ENCODE peak calls at places on chromosomes 3 and 15, in ten cellular contexts. One of them, this sample, is unnamed.

GRCh38 chr3:178320481-178321352 is 215.5 kb upstream of the KCNMB2 start:
- DNase-seq in astrocyte: peak
- DNase-seq in upper lobe of right lung: no peak
- DNase-seq in HFF-Myc: no peak
- DNase-seq in AG04450: peak
- DNase-seq in heart left ventricle: peak
- DNase-seq in fibroblast of mammary gland: peak
- DNase-seq in mammary epithelial cell: peak
- DNase-seq in GM23338: no peak
- DNase-seq in fibroblast of lung: peak
- DNase-seq in this sample: no peak

GRCh38 chr15:92817339-92817886 is 82.7 kb upstream of the CHD2 start:
- DNase-seq in astrocyte: no peak
- DNase-seq in upper lobe of right lung: no peak
- DNase-seq in HFF-Myc: no peak
- DNase-seq in AG04450: no peak
- DNase-seq in heart left ventricle: no peak
- DNase-seq in fibroblast of mammary gland: no peak
- DNase-seq in mammary epithelial cell: no peak
- DNase-seq in GM23338: no peak
- DNase-seq in fibroblast of lung: peak
- DNase-seq in this sample: peak

GRCh38 chr3:67906256-67906655 is 251.8 kb upstream of the SUCLG2 start:
- DNase-seq in astrocyte: no peak
- DNase-seq in upper lobe of right lung: no peak
- DNase-seq in HFF-Myc: no peak
- DNase-seq in AG04450: no peak
- DNase-seq in heart left ventricle: no peak
- DNase-seq in fibroblast of mammary gland: no peak
- DNase-seq in mammary epithelial cell: no peak
- DNase-seq in GM23338: no peak
- DNase-seq in fibroblast of lung: no peak
- DNase-seq in this sample: no peak

GRCh38 chr3:81837071-81837593 is 75.7 kb upstream of the GBE1 start:
- DNase-seq in astrocyte: no peak
- DNase-seq in upper lobe of right lung: no peak
- DNase-seq in HFF-Myc: no peak
- DNase-seq in AG04450: no peak
- DNase-seq in heart left ventricle: no peak
- DNase-seq in fibroblast of mammary gland: no peak
- DNase-seq in mammary epithelial cell: no peak
- DNase-seq in GM23338: no peak
- DNase-seq in fibroblast of lung: no peak
- DNase-seq in this sample: no peak

GRCh38 chr3:155995525-155996370 is 124.6 kb upstream of the KCNAB1 start:
- DNase-seq in astrocyte: peak
- DNase-seq in upper lobe of right lung: no peak
- DNase-seq in HFF-Myc: peak
- DNase-seq in AG04450: peak
- DNase-seq in heart left ventricle: no peak
- DNase-seq in fibroblast of mammary gland: peak
- DNase-seq in mammary epithelial cell: peak
- DNase-seq in GM23338: peak
- DNase-seq in fibroblast of lung: peak
- DNase-seq in this sample: no peak

GRCh38 chr3:49803464-49804140 is 541 bp downstream of the INKA1 start:
- DNase-seq in astrocyte: peak
- DNase-seq in upper lobe of right lung: no peak
- DNase-seq in HFF-Myc: no peak
- DNase-seq in AG04450: no peak
- DNase-seq in heart left ventricle: peak
- DNase-seq in fibroblast of mammary gland: no peak
- DNase-seq in mammary epithelial cell: peak
- DNase-seq in GM23338: peak
- DNase-seq in fibroblast of lung: no peak
- DNase-seq in this sample: peak

GRCh38 chr15:73650387-73651126 is 17.4 kb upstream of the NPTN start:
- DNase-seq in astrocyte: no peak
- DNase-seq in upper lobe of right lung: no peak
- DNase-seq in HFF-Myc: no peak
- DNase-seq in AG04450: no peak
- DNase-seq in heart left ventricle: no peak
- DNase-seq in fibroblast of mammary gland: peak
- DNase-seq in mammary epithelial cell: peak
- DNase-seq in GM23338: no peak
- DNase-seq in fibroblast of lung: no peak
- DNase-seq in this sample: no peak

GRCh38 chr3:160796813-160797164 is 40.8 kb downstream of the PPM1L start:
- DNase-seq in astrocyte: no peak
- DNase-seq in upper lobe of right lung: no peak
- DNase-seq in HFF-Myc: no peak
- DNase-seq in AG04450: no peak
- DNase-seq in heart left ventricle: no peak
- DNase-seq in fibroblast of mammary gland: no peak
- DNase-seq in mammary epithelial cell: no peak
- DNase-seq in GM23338: no peak
- DNase-seq in fibroblast of lung: no peak
- DNase-seq in this sample: no peak

GRCh38 chr3:193897288-193897687 is 238.7 kb upstream of the HES1 start:
- DNase-seq in astrocyte: no peak
- DNase-seq in upper lobe of right lung: no peak
- DNase-seq in HFF-Myc: no peak
- DNase-seq in AG04450: no peak
- DNase-seq in heart left ventricle: peak
- DNase-seq in fibroblast of mammary gland: peak
- DNase-seq in mammary epithelial cell: no peak
- DNase-seq in GM23338: no peak
- DNase-seq in fibroblast of lung: no peak
- DNase-seq in this sample: no peak

GRCh38 chr3:106257172-106257571 is 388.4 kb upstream of the CBLB start:
- DNase-seq in astrocyte: no peak
- DNase-seq in upper lobe of right lung: no peak
- DNase-seq in HFF-Myc: no peak
- DNase-seq in AG04450: no peak
- DNase-seq in heart left ventricle: no peak
- DNase-seq in fibroblast of mammary gland: no peak
- DNase-seq in mammary epithelial cell: no peak
- DNase-seq in GM23338: no peak
- DNase-seq in fibroblast of lung: no peak
- DNase-seq in this sample: no peak

GRCh38 chr3:106261396-106261795 is 392.6 kb upstream of the CBLB start:
- DNase-seq in astrocyte: peak
- DNase-seq in upper lobe of right lung: no peak
- DNase-seq in HFF-Myc: no peak
- DNase-seq in AG04450: no peak
- DNase-seq in heart left ventricle: no peak
- DNase-seq in fibroblast of mammary gland: no peak
- DNase-seq in mammary epithelial cell: no peak
- DNase-seq in GM23338: no peak
- DNase-seq in fibroblast of lung: no peak
- DNase-seq in this sample: no peak

GRCh38 chr3:106256249-106256957 is 387.6 kb upstream of the CBLB start:
- DNase-seq in astrocyte: no peak
- DNase-seq in upper lobe of right lung: no peak
- DNase-seq in HFF-Myc: no peak
- DNase-seq in AG04450: no peak
- DNase-seq in heart left ventricle: no peak
- DNase-seq in fibroblast of mammary gland: no peak
- DNase-seq in mammary epithelial cell: no peak
- DNase-seq in GM23338: no peak
- DNase-seq in fibroblast of lung: no peak
- DNase-seq in this sample: no peak

GRCh38 chr3:106251160-106251892 is 382.5 kb upstream of the CBLB start:
- DNase-seq in astrocyte: no peak
- DNase-seq in upper lobe of right lung: no peak
- DNase-seq in HFF-Myc: no peak
- DNase-seq in AG04450: no peak
- DNase-seq in heart left ventricle: no peak
- DNase-seq in fibroblast of mammary gland: peak
- DNase-seq in mammary epithelial cell: peak
- DNase-seq in GM23338: no peak
- DNase-seq in fibroblast of lung: no peak
- DNase-seq in this sample: no peak

GRCh38 chr3:106255870-106256248 is 387.0 kb upstream of the CBLB start:
- DNase-seq in astrocyte: no peak
- DNase-seq in upper lobe of right lung: no peak
- DNase-seq in HFF-Myc: no peak
- DNase-seq in AG04450: no peak
- DNase-seq in heart left ventricle: no peak
- DNase-seq in fibroblast of mammary gland: no peak
- DNase-seq in mammary epithelial cell: no peak
- DNase-seq in GM23338: no peak
- DNase-seq in fibroblast of lung: no peak
- DNase-seq in this sample: no peak
- H3K4me3 ChIP-seq in astrocyte: no peak
- H3K4me3 ChIP-seq in upper lobe of right lung: no peak
- H3K4me3 ChIP-seq in HFF-Myc: no peak
- H3K4me3 ChIP-seq in AG04450: no peak
- H3K4me3 ChIP-seq in heart left ventricle: no peak
- H3K4me3 ChIP-seq in fibroblast of mammary gland: no peak
- H3K4me3 ChIP-seq in mammary epithelial cell: no peak
- H3K4me3 ChIP-seq in GM23338: no peak
- H3K4me3 ChIP-seq in fibroblast of lung: no peak
- H3K4me3 ChIP-seq in this sample: no peak

GRCh38 chr15:23860846-23861245 is 173.7 kb upstream of the NDN start:
- DNase-seq in astrocyte: no peak
- DNase-seq in upper lobe of right lung: no peak
- DNase-seq in HFF-Myc: no peak
- DNase-seq in AG04450: no peak
- DNase-seq in heart left ventricle: no peak
- DNase-seq in fibroblast of mammary gland: no peak
- DNase-seq in mammary epithelial cell: no peak
- DNase-seq in GM23338: no peak
- DNase-seq in fibroblast of lung: no peak
- DNase-seq in this sample: no peak

GRCh38 chr15:23869391-23869790 is 182.3 kb upstream of the NDN start:
- DNase-seq in astrocyte: no peak
- DNase-seq in upper lobe of right lung: peak
- DNase-seq in HFF-Myc: no peak
- DNase-seq in AG04450: no peak
- DNase-seq in heart left ventricle: peak
- DNase-seq in fibroblast of mammary gland: no peak
- DNase-seq in mammary epithelial cell: no peak
- DNase-seq in GM23338: peak
- DNase-seq in fibroblast of lung: peak
- DNase-seq in this sample: peak

GRCh38 chr15:23866832-23867231 is 179.7 kb upstream of the NDN start:
- DNase-seq in astrocyte: no peak
- DNase-seq in upper lobe of right lung: no peak
- DNase-seq in HFF-Myc: no peak
- DNase-seq in AG04450: no peak
- DNase-seq in heart left ventricle: no peak
- DNase-seq in fibroblast of mammary gland: peak
- DNase-seq in mammary epithelial cell: no peak
- DNase-seq in GM23338: peak
- DNase-seq in fibroblast of lung: no peak
- DNase-seq in this sample: no peak
- TF ChIP-seq CTCF in astrocyte: no peak
- TF ChIP-seq CTCF in upper lobe of right lung: peak
- TF ChIP-seq CTCF in HFF-Myc: no peak
- TF ChIP-seq CTCF in AG04450: peak
- TF ChIP-seq CTCF in heart left ventricle: peak
- TF ChIP-seq CTCF in fibroblast of mammary gland: peak
- TF ChIP-seq CTCF in mammary epithelial cell: peak
- TF ChIP-seq CTCF in GM23338: peak
- TF ChIP-seq CTCF in fibroblast of lung: peak
- TF ChIP-seq CTCF in this sample: peak

GRCh38 chr3:37671000-37671483 is 190.6 kb upstream of the CTDSPL start:
- DNase-seq in astrocyte: no peak
- DNase-seq in upper lobe of right lung: no peak
- DNase-seq in HFF-Myc: peak
- DNase-seq in AG04450: no peak
- DNase-seq in heart left ventricle: no peak
- DNase-seq in fibroblast of mammary gland: peak
- DNase-seq in mammary epithelial cell: no peak
- DNase-seq in GM23338: no peak
- DNase-seq in fibroblast of lung: no peak
- DNase-seq in this sample: no peak

GRCh38 chr3:37668431-37668830 is 193.2 kb upstream of the CTDSPL start:
- DNase-seq in astrocyte: no peak
- DNase-seq in upper lobe of right lung: no peak
- DNase-seq in HFF-Myc: no peak
- DNase-seq in AG04450: no peak
- DNase-seq in heart left ventricle: peak
- DNase-seq in fibroblast of mammary gland: peak
- DNase-seq in mammary epithelial cell: peak
- DNase-seq in GM23338: no peak
- DNase-seq in fibroblast of lung: peak
- DNase-seq in this sample: no peak

GRCh38 chr3:37667359-37667758 is 194.3 kb upstream of the CTDSPL start:
- DNase-seq in astrocyte: no peak
- DNase-seq in upper lobe of right lung: no peak
- DNase-seq in HFF-Myc: no peak
- DNase-seq in AG04450: no peak
- DNase-seq in heart left ventricle: no peak
- DNase-seq in fibroblast of mammary gland: no peak
- DNase-seq in mammary epithelial cell: no peak
- DNase-seq in GM23338: no peak
- DNase-seq in fibroblast of lung: no peak
- DNase-seq in this sample: no peak

GRCh38 chr3:37666618-37667017 is 195.1 kb upstream of the CTDSPL start:
- DNase-seq in astrocyte: no peak
- DNase-seq in upper lobe of right lung: no peak
- DNase-seq in HFF-Myc: no peak
- DNase-seq in AG04450: no peak
- DNase-seq in heart left ventricle: no peak
- DNase-seq in fibroblast of mammary gland: no peak
- DNase-seq in mammary epithelial cell: no peak
- DNase-seq in GM23338: no peak
- DNase-seq in fibroblast of lung: no peak
- DNase-seq in this sample: no peak

GRCh38 chr3:37668831-37669610 is 192.7 kb upstream of the CTDSPL start:
- DNase-seq in astrocyte: no peak
- DNase-seq in upper lobe of right lung: no peak
- DNase-seq in HFF-Myc: no peak
- DNase-seq in AG04450: no peak
- DNase-seq in heart left ventricle: peak
- DNase-seq in fibroblast of mammary gland: no peak
- DNase-seq in mammary epithelial cell: peak
- DNase-seq in GM23338: no peak
- DNase-seq in fibroblast of lung: no peak
- DNase-seq in this sample: no peak
- H3K4me3 ChIP-seq in astrocyte: no peak
- H3K4me3 ChIP-seq in upper lobe of right lung: no peak
- H3K4me3 ChIP-seq in HFF-Myc: no peak
- H3K4me3 ChIP-seq in AG04450: no peak
- H3K4me3 ChIP-seq in heart left ventricle: no peak
- H3K4me3 ChIP-seq in fibroblast of mammary gland: no peak
- H3K4me3 ChIP-seq in mammary epithelial cell: no peak
- H3K4me3 ChIP-seq in GM23338: no peak
- H3K4me3 ChIP-seq in fibroblast of lung: no peak
- H3K4me3 ChIP-seq in this sample: no peak

DNA sequence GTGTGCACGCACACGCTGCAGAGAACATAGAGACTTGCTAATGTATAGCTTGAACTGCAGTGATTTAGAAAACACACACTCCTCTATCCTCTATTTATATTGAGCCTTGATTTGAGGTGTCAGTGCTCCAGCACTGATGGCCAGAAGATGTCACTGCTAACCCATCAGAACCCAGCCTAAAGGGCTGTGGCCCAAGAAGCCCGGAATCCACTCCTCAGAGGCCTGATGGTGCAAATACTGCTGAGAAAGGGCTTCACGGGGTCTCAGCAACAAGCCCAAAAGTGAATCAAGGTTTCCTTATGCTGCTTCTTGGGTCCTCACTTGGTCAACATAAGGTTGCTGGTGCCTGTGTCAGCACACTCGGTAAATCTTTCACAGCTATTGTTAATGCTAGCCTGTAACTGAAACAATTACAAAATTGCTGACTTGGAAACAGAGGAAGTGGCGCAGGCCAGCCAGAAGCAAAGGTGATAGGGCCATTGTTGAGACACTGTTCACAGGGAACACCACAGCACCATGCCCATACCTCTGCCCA is 60.3 kb downstream of the HEG1 start:
- DNase-seq in astrocyte: no peak
- DNase-seq in upper lobe of right lung: no peak
- DNase-seq in HFF-Myc: no peak
- DNase-seq in AG04450: no peak
- DNase-seq in heart left ventricle: peak
- DNase-seq in fibroblast of mammary gland: peak
- DNase-seq in mammary epithelial cell: peak
- DNase-seq in GM23338: peak
- DNase-seq in fibroblast of lung: no peak
- DNase-seq in this sample: no peak
- TF ChIP-seq CTCF in astrocyte: peak
- TF ChIP-seq CTCF in upper lobe of right lung: peak
- TF ChIP-seq CTCF in HFF-Myc: peak
- TF ChIP-seq CTCF in AG04450: peak
- TF ChIP-seq CTCF in heart left ventricle: peak
- TF ChIP-seq CTCF in fibroblast of mammary gland: peak
- TF ChIP-seq CTCF in mammary epithelial cell: peak
- TF ChIP-seq CTCF in GM23338: peak
- TF ChIP-seq CTCF in fibroblast of lung: peak
- TF ChIP-seq CTCF in this sample: peak